ENCODE peak calls at places on chromosomes 1 and 21, in five cellular contexts. One of them, this sample, is unnamed.

GRCh38 chr1:225963735-225964530 is 22.9 kb upstream of the LEFTY2 start:
- DNase-seq in GM23248: no peak
- DNase-seq in left lobe of liver: no peak
- DNase-seq in RWPE1: no peak
- DNase-seq in stimulated activated CD8-positive, alpha-beta memory T cell treated with anti-CD3 and anti-CD28 coated beads, Interleukin-15, amount 100 ng/mL, for 1 hour: no peak
- DNase-seq in this sample: no peak

GRCh38 chr1:18581420-18581880 is 49.2 kb upstream of the PAX7 start:
- DNase-seq in GM23248: peak; percentile 40
- DNase-seq in left lobe of liver: no peak
- DNase-seq in RWPE1: peak; percentile 45
- DNase-seq in stimulated activated CD8-positive, alpha-beta memory T cell treated with anti-CD3 and anti-CD28 coated beads, Interleukin-15, amount 100 ng/mL, for 1 hour: no peak
- DNase-seq in this sample: peak; percentile 26

GRCh38 chr1:203402609-203403337 is 51.9 kb upstream of the FMOD start:
- DNase-seq in GM23248: peak; percentile 92
- DNase-seq in left lobe of liver: no peak
- DNase-seq in RWPE1: peak; percentile 73
- DNase-seq in stimulated activated CD8-positive, alpha-beta memory T cell treated with anti-CD3 and anti-CD28 coated beads, Interleukin-15, amount 100 ng/mL, for 1 hour: no peak
- DNase-seq in this sample: peak; percentile 91

GRCh38 chr1:4483031-4483625 is 171.3 kb upstream of the AJAP1 start:
- DNase-seq in GM23248: no peak
- DNase-seq in left lobe of liver: no peak
- DNase-seq in RWPE1: no peak
- DNase-seq in stimulated activated CD8-positive, alpha-beta memory T cell treated with anti-CD3 and anti-CD28 coated beads, Interleukin-15, amount 100 ng/mL, for 1 hour: no peak
- DNase-seq in this sample: no peak

GRCh38 chr1:232786845-232787455 is 18.3 kb upstream of the MAP10 start:
- DNase-seq in GM23248: no peak
- DNase-seq in left lobe of liver: no peak
- DNase-seq in RWPE1: no peak
- DNase-seq in stimulated activated CD8-positive, alpha-beta memory T cell treated with anti-CD3 and anti-CD28 coated beads, Interleukin-15, amount 100 ng/mL, for 1 hour: no peak
- DNase-seq in this sample: no peak

GRCh38 chr1:76035053-76035452 is 39.5 kb upstream of the ST6GALNAC3 start:
- DNase-seq in GM23248: no peak
- DNase-seq in left lobe of liver: no peak
- DNase-seq in RWPE1: no peak
- DNase-seq in stimulated activated CD8-positive, alpha-beta memory T cell treated with anti-CD3 and anti-CD28 coated beads, Interleukin-15, amount 100 ng/mL, for 1 hour: no peak
- DNase-seq in this sample: peak; percentile 19

GRCh38 chr1:20446796-20447195 is 39.2 kb downstream of the CAMK2N1 start:
- DNase-seq in GM23248: peak; percentile 75
- DNase-seq in left lobe of liver: no peak
- DNase-seq in RWPE1: peak; percentile 66
- DNase-seq in stimulated activated CD8-positive, alpha-beta memory T cell treated with anti-CD3 and anti-CD28 coated beads, Interleukin-15, amount 100 ng/mL, for 1 hour: no peak
- DNase-seq in this sample: peak; percentile 53

GRCh38 chr1:57599233-57599994 is 175.6 kb upstream of the DAB1 start:
- DNase-seq in GM23248: peak; percentile 15
- DNase-seq in left lobe of liver: no peak
- DNase-seq in RWPE1: no peak
- DNase-seq in stimulated activated CD8-positive, alpha-beta memory T cell treated with anti-CD3 and anti-CD28 coated beads, Interleukin-15, amount 100 ng/mL, for 1 hour: no peak
- DNase-seq in this sample: no peak

GRCh38 chr1:150552692-150553278 is 3.6 kb downstream of the ADAMTSL4 start:
- DNase-seq in GM23248: no peak
- DNase-seq in left lobe of liver: no peak
- DNase-seq in RWPE1: no peak
- DNase-seq in stimulated activated CD8-positive, alpha-beta memory T cell treated with anti-CD3 and anti-CD28 coated beads, Interleukin-15, amount 100 ng/mL, for 1 hour: no peak
- DNase-seq in this sample: no peak

GRCh38 chr21:27423906-27424595 is 457.2 kb upstream of the ADAMTS5 start:
- DNase-seq in GM23248: peak; percentile 47
- DNase-seq in left lobe of liver: no peak
- DNase-seq in RWPE1: no peak
- DNase-seq in stimulated activated CD8-positive, alpha-beta memory T cell treated with anti-CD3 and anti-CD28 coated beads, Interleukin-15, amount 100 ng/mL, for 1 hour: no peak
- DNase-seq in this sample: no peak

GRCh38 chr1:57423135-57424131 is at the start of gene DAB1:
- DNase-seq in GM23248: peak; percentile 43
- DNase-seq in left lobe of liver: no peak
- DNase-seq in RWPE1: no peak
- DNase-seq in stimulated activated CD8-positive, alpha-beta memory T cell treated with anti-CD3 and anti-CD28 coated beads, Interleukin-15, amount 100 ng/mL, for 1 hour: no peak
- DNase-seq in this sample: no peak

GRCh38 chr1:108719654-108720435 is 7.1 kb downstream of the FNDC7 start:
- DNase-seq in GM23248: peak; percentile 97
- DNase-seq in left lobe of liver: no peak
- DNase-seq in RWPE1: peak; percentile 88
- DNase-seq in stimulated activated CD8-positive, alpha-beta memory T cell treated with anti-CD3 and anti-CD28 coated beads, Interleukin-15, amount 100 ng/mL, for 1 hour: no peak
- DNase-seq in this sample: peak; percentile 66